ENCODE peak calls at places on chromosome 1, in eight cellular contexts. V, W, G, N, A, F, B and C are unnamed samples.

GRCh38 chr1:208691012-208691411 is 446.8 kb upstream of the PLXNA2 start:
- DNase-seq in V (no peak), W (no peak), G (no peak), N (no peak), A (no peak), F (no peak), B (no peak), C (no peak)

GRCh38 chr1:241675983-241676382 is 23.9 kb downstream of the WDR64 start:
- DNase-seq in V (peak; percentile 7), W (no peak), G (no peak), N (no peak), A (no peak), F (no peak), B (no peak), C (no peak)

GRCh38 chr1:177424746-177425145 is 254.0 kb downstream of the BRINP2 start:
- DNase-seq in V (no peak), W (no peak), G (no peak), N (no peak), A (no peak), F (no peak), B (no peak), C (no peak)

GRCh38 chr1:154325583-154326545 is 539 bp downstream of the ATP8B2 start:
- DNase-seq in V (no peak), W (peak; percentile 90), G (peak; percentile 41), N (peak; percentile 77), A (no peak), F (peak; percentile 45), B (peak; percentile 58), C (peak; percentile 73)

GRCh38 chr1:66533804-66534745 is at the start of gene SGIP1:
- DNase-seq in V (no peak), W (no peak), G (no peak), N (no peak), A (peak; percentile 70), F (peak; percentile 82), B (no peak), C (no peak)

GRCh38 chr1:175599212-175599681 is 144.1 kb downstream of the TNR start:
- DNase-seq in V (no peak), W (no peak), G (peak; percentile 74), N (no peak), A (no peak), F (no peak), B (no peak), C (no peak)

GRCh38 chr1:214402583-214403216 is 121.7 kb downstream of the SMYD2 start:
- DNase-seq in V (no peak), W (no peak), G (no peak), N (no peak), A (no peak), F (no peak), B (no peak), C (no peak)

GRCh38 chr1:2589331-2590232 is 3.0 kb downstream of the PRXL2B start:
- DNase-seq in V (no peak), W (no peak), G (no peak), N (no peak), A (no peak), F (no peak), B (no peak), C (no peak)

GRCh38 chr1:228510101-228510850 is 23.1 kb downstream of the RNF187 start:
- DNase-seq in V (no peak), W (peak; percentile 4), G (no peak), N (no peak), A (no peak), F (no peak), B (no peak), C (no peak)

GRCh38 chr1:61424382-61424781 is 300.6 kb downstream of the TM2D1 start:
- DNase-seq in V (no peak), W (no peak), G (no peak), N (peak; percentile 11), A (no peak), F (no peak), B (peak; percentile 36), C (peak; percentile 10)

GRCh38 chr1:228062085-228062791 is 20.3 kb upstream of the ARF1 start:
- DNase-seq in V (no peak), W (no peak), G (no peak), N (no peak), A (no peak), F (no peak), B (no peak), C (no peak)

GRCh38 chr1:5918275-5918649 is 74.0 kb downstream of the NPHP4 start:
- DNase-seq in V (no peak), W (no peak), G (no peak), N (no peak), A (no peak), F (no peak), B (no peak), C (no peak)